ENCODE peak calls at places on chromosomes 2 and 18, in nine cellular contexts. One of them, this sample, is unnamed.

GRCh38 chr2:9975805-9976447 is 24.4 kb downstream of the GRHL1 start:
- DNase-seq in AG08396: peak
- DNase-seq in NCI-H82: no peak
- DNase-seq in activated T-cell treated with anti-CD3 and anti-CD28 coated beads for 1 hour: no peak
- DNase-seq in hippocampal formation: no peak
- DNase-seq in GM12891: no peak
- DNase-seq in activated CD4-positive, alpha-beta T cell treated with anti-CD3 and anti-CD28 coated beads, Interleukin-2, amount 10 ng/mL, durations not matched to agents 7 days and 5 days: no peak
- DNase-seq in right cardiac atrium: no peak
- DNase-seq in OCI-LY7: no peak
- DNase-seq in this sample: peak

GRCh38 chr18:6741290-6741689 is 11.8 kb downstream of the ARHGAP28 start:
- DNase-seq in activated T-cell treated with anti-CD3 and anti-CD28 coated beads for 1 hour: no peak
- DNase-seq in AG08396: peak
- DNase-seq in OCI-LY7: no peak
- DNase-seq in activated CD4-positive, alpha-beta T cell treated with anti-CD3 and anti-CD28 coated beads, Interleukin-2, amount 10 ng/mL, durations not matched to agents 7 days and 5 days: no peak
- DNase-seq in GM12891: no peak
- DNase-seq in right cardiac atrium: peak
- DNase-seq in hippocampal formation: no peak
- DNase-seq in NCI-H82: peak
- DNase-seq in this sample: peak

GRCh38 chr2:28681216-28681981 is 70.2 kb upstream of the PPP1CB start:
- DNase-seq in AG08396: no peak
- DNase-seq in activated T-cell treated with anti-CD3 and anti-CD28 coated beads for 1 hour: peak
- DNase-seq in hippocampal formation: peak
- DNase-seq in NCI-H82: no peak
- DNase-seq in GM12891: peak
- DNase-seq in right cardiac atrium: no peak
- DNase-seq in activated CD4-positive, alpha-beta T cell treated with anti-CD3 and anti-CD28 coated beads, Interleukin-2, amount 10 ng/mL, durations not matched to agents 7 days and 5 days: peak
- DNase-seq in OCI-LY7: peak
- DNase-seq in this sample: no peak

GRCh38 chr2:142944721-142945120 is 67.3 kb downstream of the KYNU start:
- DNase-seq in right cardiac atrium: no peak
- DNase-seq in AG08396: no peak
- DNase-seq in GM12891: no peak
- DNase-seq in hippocampal formation: no peak
- DNase-seq in NCI-H82: no peak
- DNase-seq in activated T-cell treated with anti-CD3 and anti-CD28 coated beads for 1 hour: no peak
- DNase-seq in OCI-LY7: no peak
- DNase-seq in activated CD4-positive, alpha-beta T cell treated with anti-CD3 and anti-CD28 coated beads, Interleukin-2, amount 10 ng/mL, durations not matched to agents 7 days and 5 days: no peak
- DNase-seq in this sample: no peak

GRCh38 chr2:199273043-199273647 is 184.6 kb downstream of the SATB2 start:
- DNase-seq in NCI-H82: no peak
- DNase-seq in AG08396: peak
- DNase-seq in right cardiac atrium: no peak
- DNase-seq in hippocampal formation: no peak
- DNase-seq in activated T-cell treated with anti-CD3 and anti-CD28 coated beads for 1 hour: no peak
- DNase-seq in GM12891: no peak
- DNase-seq in activated CD4-positive, alpha-beta T cell treated with anti-CD3 and anti-CD28 coated beads, Interleukin-2, amount 10 ng/mL, durations not matched to agents 7 days and 5 days: no peak
- DNase-seq in OCI-LY7: no peak
- DNase-seq in this sample: peak

GRCh38 chr18:36636237-36636792 is 192.5 kb downstream of the TPGS2 start:
- DNase-seq in GM12891: no peak
- DNase-seq in hippocampal formation: no peak
- DNase-seq in NCI-H82: no peak
- DNase-seq in right cardiac atrium: no peak
- DNase-seq in activated T-cell treated with anti-CD3 and anti-CD28 coated beads for 1 hour: no peak
- DNase-seq in AG08396: no peak
- DNase-seq in OCI-LY7: no peak
- DNase-seq in activated CD4-positive, alpha-beta T cell treated with anti-CD3 and anti-CD28 coated beads, Interleukin-2, amount 10 ng/mL, durations not matched to agents 7 days and 5 days: no peak
- DNase-seq in this sample: peak

GRCh38 chr2:55418072-55418471 is 1.6 kb downstream of the CCDC88A start:
- DNase-seq in AG08396: no peak
- DNase-seq in activated T-cell treated with anti-CD3 and anti-CD28 coated beads for 1 hour: no peak
- DNase-seq in GM12891: no peak
- DNase-seq in OCI-LY7: no peak
- DNase-seq in hippocampal formation: no peak
- DNase-seq in activated CD4-positive, alpha-beta T cell treated with anti-CD3 and anti-CD28 coated beads, Interleukin-2, amount 10 ng/mL, durations not matched to agents 7 days and 5 days: no peak
- DNase-seq in NCI-H82: no peak
- DNase-seq in right cardiac atrium: no peak
- DNase-seq in this sample: peak

GRCh38 chr18:34834897-34835296 is 124.8 kb downstream of the DTNA start:
- DNase-seq in activated T-cell treated with anti-CD3 and anti-CD28 coated beads for 1 hour: no peak
- DNase-seq in OCI-LY7: no peak
- DNase-seq in right cardiac atrium: no peak
- DNase-seq in GM12891: no peak
- DNase-seq in NCI-H82: no peak
- DNase-seq in AG08396: no peak
- DNase-seq in activated CD4-positive, alpha-beta T cell treated with anti-CD3 and anti-CD28 coated beads, Interleukin-2, amount 10 ng/mL, durations not matched to agents 7 days and 5 days: no peak
- DNase-seq in hippocampal formation: no peak
- DNase-seq in this sample: no peak

GRCh38 chr2:30675758-30676157 is 131.5 kb downstream of the CAPN13 start:
- DNase-seq in activated CD4-positive, alpha-beta T cell treated with anti-CD3 and anti-CD28 coated beads, Interleukin-2, amount 10 ng/mL, durations not matched to agents 7 days and 5 days: no peak
- DNase-seq in activated T-cell treated with anti-CD3 and anti-CD28 coated beads for 1 hour: no peak
- DNase-seq in hippocampal formation: no peak
- DNase-seq in NCI-H82: no peak
- DNase-seq in OCI-LY7: no peak
- DNase-seq in GM12891: no peak
- DNase-seq in right cardiac atrium: no peak
- DNase-seq in AG08396: no peak
- DNase-seq in this sample: peak

GRCh38 chr2:64770137-64770780 is 116.5 kb upstream of the SERTAD2 start:
- DNase-seq in right cardiac atrium: no peak
- DNase-seq in activated CD4-positive, alpha-beta T cell treated with anti-CD3 and anti-CD28 coated beads, Interleukin-2, amount 10 ng/mL, durations not matched to agents 7 days and 5 days: no peak
- DNase-seq in NCI-H82: no peak
- DNase-seq in OCI-LY7: no peak
- DNase-seq in GM12891: no peak
- DNase-seq in AG08396: no peak
- DNase-seq in activated T-cell treated with anti-CD3 and anti-CD28 coated beads for 1 hour: no peak
- DNase-seq in hippocampal formation: no peak
- DNase-seq in this sample: no peak

GRCh38 chr2:200159366-200159720 is 147.2 kb upstream of the SPATS2L start:
- DNase-seq in AG08396: no peak
- DNase-seq in right cardiac atrium: no peak
- DNase-seq in activated T-cell treated with anti-CD3 and anti-CD28 coated beads for 1 hour: no peak
- DNase-seq in OCI-LY7: no peak
- DNase-seq in hippocampal formation: no peak
- DNase-seq in GM12891: no peak
- DNase-seq in activated CD4-positive, alpha-beta T cell treated with anti-CD3 and anti-CD28 coated beads, Interleukin-2, amount 10 ng/mL, durations not matched to agents 7 days and 5 days: no peak
- DNase-seq in NCI-H82: no peak
- DNase-seq in this sample: no peak

GRCh38 chr18:62881509-62882016 is 166.2 kb downstream of the PHLPP1 start:
- DNase-seq in right cardiac atrium: peak
- DNase-seq in activated CD4-positive, alpha-beta T cell treated with anti-CD3 and anti-CD28 coated beads, Interleukin-2, amount 10 ng/mL, durations not matched to agents 7 days and 5 days: no peak
- DNase-seq in NCI-H82: no peak
- DNase-seq in AG08396: peak
- DNase-seq in GM12891: no peak
- DNase-seq in hippocampal formation: no peak
- DNase-seq in activated T-cell treated with anti-CD3 and anti-CD28 coated beads for 1 hour: no peak
- DNase-seq in OCI-LY7: no peak
- DNase-seq in this sample: peak

GRCh38 chr18:40821596-40822243 is 1133.3 kb upstream of the PIK3C3 start:
- DNase-seq in activated T-cell treated with anti-CD3 and anti-CD28 coated beads for 1 hour: no peak
- DNase-seq in AG08396: no peak
- DNase-seq in OCI-LY7: no peak
- DNase-seq in GM12891: no peak
- DNase-seq in NCI-H82: peak
- DNase-seq in right cardiac atrium: no peak
- DNase-seq in activated CD4-positive, alpha-beta T cell treated with anti-CD3 and anti-CD28 coated beads, Interleukin-2, amount 10 ng/mL, durations not matched to agents 7 days and 5 days: no peak
- DNase-seq in hippocampal formation: no peak
- DNase-seq in this sample: no peak

GRCh38 chr18:22282311-22283235 is 113.2 kb downstream of the GATA6 start:
- DNase-seq in activated T-cell treated with anti-CD3 and anti-CD28 coated beads for 1 hour: no peak
- DNase-seq in NCI-H82: no peak
- DNase-seq in hippocampal formation: no peak
- DNase-seq in OCI-LY7: no peak
- DNase-seq in AG08396: peak
- DNase-seq in right cardiac atrium: no peak
- DNase-seq in GM12891: no peak
- DNase-seq in activated CD4-positive, alpha-beta T cell treated with anti-CD3 and anti-CD28 coated beads, Interleukin-2, amount 10 ng/mL, durations not matched to agents 7 days and 5 days: no peak
- DNase-seq in this sample: no peak

GRCh38 chr2:240591226-240591625 is 4.7 kb downstream of the CAPN10 start:
- DNase-seq in NCI-H82: no peak
- DNase-seq in GM12891: no peak
- DNase-seq in right cardiac atrium: no peak
- DNase-seq in OCI-LY7: no peak
- DNase-seq in hippocampal formation: no peak
- DNase-seq in activated T-cell treated with anti-CD3 and anti-CD28 coated beads for 1 hour: no peak
- DNase-seq in AG08396: peak
- DNase-seq in activated CD4-positive, alpha-beta T cell treated with anti-CD3 and anti-CD28 coated beads, Interleukin-2, amount 10 ng/mL, durations not matched to agents 7 days and 5 days: no peak
- DNase-seq in this sample: no peak

GRCh38 chr18:77127769-77128671 is 4.6 kb downstream of the MBP start:
- DNase-seq in hippocampal formation: no peak
- DNase-seq in right cardiac atrium: no peak
- DNase-seq in activated T-cell treated with anti-CD3 and anti-CD28 coated beads for 1 hour: no peak
- DNase-seq in OCI-LY7: peak
- DNase-seq in AG08396: peak
- DNase-seq in activated CD4-positive, alpha-beta T cell treated with anti-CD3 and anti-CD28 coated beads, Interleukin-2, amount 10 ng/mL, durations not matched to agents 7 days and 5 days: peak
- DNase-seq in NCI-H82: no peak
- DNase-seq in GM12891: no peak
- DNase-seq in this sample: peak

This sample was measured in GM03348.